ENCODE peak calls at places on chromosomes 7 and 10, in eight cellular contexts. One of them, this sample, is unnamed.

GRCh38 chr7:63070696-63071095 is 928.0 kb upstream of the ZNF722 start:
- DNase-seq in coronary artery: peak; percentile 52
- DNase-seq in kidney epithelial cell: no peak
- DNase-seq in upper lobe of right lung: no peak
- DNase-seq in CD8-positive, alpha-beta memory T cell: no peak
- DNase-seq in bronchial epithelial cell: no peak
- DNase-seq in GM23338: no peak
- DNase-seq in CD4-positive, CD25-positive, alpha-beta regulatory T cell: no peak
- DNase-seq in this sample: peak; percentile 78

GRCh38 chr10:80530251-80530650 is 7.5 kb upstream of the SH2D4B start:
- DNase-seq in coronary artery: no peak
- DNase-seq in kidney epithelial cell: no peak
- DNase-seq in upper lobe of right lung: no peak
- DNase-seq in CD8-positive, alpha-beta memory T cell: peak; percentile 10
- DNase-seq in bronchial epithelial cell: peak; percentile 64
- DNase-seq in GM23338: no peak
- DNase-seq in CD4-positive, CD25-positive, alpha-beta regulatory T cell: no peak
- DNase-seq in this sample: no peak

GRCh38 chr10:57964371-57964770 is 303.3 kb downstream of the IPMK start:
- DNase-seq in coronary artery: no peak
- DNase-seq in kidney epithelial cell: peak; percentile 52
- DNase-seq in upper lobe of right lung: no peak
- DNase-seq in CD8-positive, alpha-beta memory T cell: no peak
- DNase-seq in bronchial epithelial cell: peak; percentile 22
- DNase-seq in GM23338: no peak
- DNase-seq in CD4-positive, CD25-positive, alpha-beta regulatory T cell: no peak
- DNase-seq in this sample: no peak

GRCh38 chr7:129781128-129781855 is 169.8 kb downstream of the NRF1 start:
- DNase-seq in coronary artery: no peak
- DNase-seq in kidney epithelial cell: no peak
- DNase-seq in upper lobe of right lung: no peak
- DNase-seq in CD8-positive, alpha-beta memory T cell: no peak
- DNase-seq in bronchial epithelial cell: no peak
- DNase-seq in GM23338: peak; percentile 81
- DNase-seq in CD4-positive, CD25-positive, alpha-beta regulatory T cell: no peak
- DNase-seq in this sample: no peak

GRCh38 chr10:8445353-8445752 is 390.9 kb downstream of the GATA3 start:
- DNase-seq in coronary artery: no peak
- DNase-seq in kidney epithelial cell: no peak
- DNase-seq in upper lobe of right lung: no peak
- DNase-seq in CD8-positive, alpha-beta memory T cell: no peak
- DNase-seq in bronchial epithelial cell: no peak
- DNase-seq in GM23338: no peak
- DNase-seq in CD4-positive, CD25-positive, alpha-beta regulatory T cell: no peak
- DNase-seq in this sample: no peak

GRCh38 chr7:16649196-16649595 is 3.2 kb downstream of the BZW2 start:
- DNase-seq in coronary artery: no peak
- DNase-seq in kidney epithelial cell: no peak
- DNase-seq in upper lobe of right lung: no peak
- DNase-seq in CD8-positive, alpha-beta memory T cell: no peak
- DNase-seq in bronchial epithelial cell: peak; percentile 67
- DNase-seq in GM23338: no peak
- DNase-seq in CD4-positive, CD25-positive, alpha-beta regulatory T cell: no peak
- DNase-seq in this sample: no peak

GRCh38 chr7:135713836-135714470 is 14.0 kb downstream of the SLC13A4 start:
- DNase-seq in coronary artery: no peak
- DNase-seq in kidney epithelial cell: no peak
- DNase-seq in upper lobe of right lung: no peak
- DNase-seq in CD8-positive, alpha-beta memory T cell: no peak
- DNase-seq in bronchial epithelial cell: no peak
- DNase-seq in GM23338: no peak
- DNase-seq in CD4-positive, CD25-positive, alpha-beta regulatory T cell: no peak
- DNase-seq in this sample: no peak

GRCh38 chr10:75019360-75019759 is 92.1 kb upstream of the SAMD8 start:
- DNase-seq in coronary artery: no peak
- DNase-seq in kidney epithelial cell: no peak
- DNase-seq in upper lobe of right lung: no peak
- DNase-seq in CD8-positive, alpha-beta memory T cell: no peak
- DNase-seq in bronchial epithelial cell: peak; percentile 32
- DNase-seq in GM23338: no peak
- DNase-seq in CD4-positive, CD25-positive, alpha-beta regulatory T cell: no peak
- DNase-seq in this sample: no peak

GRCh38 chr7:93957767-93958166 is 36.2 kb downstream of the GNG11 start:
- DNase-seq in coronary artery: no peak
- DNase-seq in kidney epithelial cell: no peak
- DNase-seq in upper lobe of right lung: no peak
- DNase-seq in CD8-positive, alpha-beta memory T cell: no peak
- DNase-seq in bronchial epithelial cell: no peak
- DNase-seq in GM23338: no peak
- DNase-seq in CD4-positive, CD25-positive, alpha-beta regulatory T cell: no peak
- DNase-seq in this sample: no peak

GRCh38 chr7:75840029-75840428 is 26.4 kb upstream of the CCL24 start:
- DNase-seq in coronary artery: no peak
- DNase-seq in kidney epithelial cell: no peak
- DNase-seq in upper lobe of right lung: no peak
- DNase-seq in CD8-positive, alpha-beta memory T cell: no peak
- DNase-seq in bronchial epithelial cell: no peak
- DNase-seq in GM23338: no peak
- DNase-seq in CD4-positive, CD25-positive, alpha-beta regulatory T cell: no peak
- DNase-seq in this sample: no peak

GRCh38 chr10:119652361-119652760 is 1.2 kb downstream of the BAG3 start:
- DNase-seq in coronary artery: no peak
- DNase-seq in kidney epithelial cell: peak; percentile 23
- DNase-seq in upper lobe of right lung: no peak
- DNase-seq in CD8-positive, alpha-beta memory T cell: no peak
- DNase-seq in bronchial epithelial cell: peak; percentile 79
- DNase-seq in GM23338: no peak
- DNase-seq in CD4-positive, CD25-positive, alpha-beta regulatory T cell: no peak
- DNase-seq in this sample: no peak

GRCh38 chr7:44183386-44183785 is 5.9 kb downstream of the GCK start:
- DNase-seq in coronary artery: no peak
- DNase-seq in kidney epithelial cell: no peak
- DNase-seq in upper lobe of right lung: no peak
- DNase-seq in CD8-positive, alpha-beta memory T cell: no peak
- DNase-seq in bronchial epithelial cell: no peak
- DNase-seq in GM23338: no peak
- DNase-seq in CD4-positive, CD25-positive, alpha-beta regulatory T cell: no peak
- DNase-seq in this sample: no peak

GRCh38 chr7:115340828-115341227 is 418.9 kb downstream of the MDFIC start:
- DNase-seq in coronary artery: no peak
- DNase-seq in kidney epithelial cell: peak; percentile 39
- DNase-seq in upper lobe of right lung: no peak
- DNase-seq in CD8-positive, alpha-beta memory T cell: no peak
- DNase-seq in bronchial epithelial cell: peak; percentile 98
- DNase-seq in GM23338: peak; percentile 20
- DNase-seq in CD4-positive, CD25-positive, alpha-beta regulatory T cell: no peak
- DNase-seq in this sample: no peak

GRCh38 chr10:62803993-62804383 is 532 bp upstream of the ADO start:
- DNase-seq in coronary artery: peak; percentile 76
- DNase-seq in kidney epithelial cell: no peak
- DNase-seq in upper lobe of right lung: no peak
- DNase-seq in CD8-positive, alpha-beta memory T cell: no peak
- DNase-seq in bronchial epithelial cell: no peak
- DNase-seq in GM23338: no peak
- DNase-seq in CD4-positive, CD25-positive, alpha-beta regulatory T cell: no peak
- DNase-seq in this sample: no peak

GRCh38 chr7:46908770-46909169 is 673.1 kb downstream of the TNS3 start:
- DNase-seq in coronary artery: no peak
- DNase-seq in kidney epithelial cell: peak; percentile 57
- DNase-seq in upper lobe of right lung: no peak
- DNase-seq in CD8-positive, alpha-beta memory T cell: no peak
- DNase-seq in bronchial epithelial cell: peak; percentile 75
- DNase-seq in GM23338: no peak
- DNase-seq in CD4-positive, CD25-positive, alpha-beta regulatory T cell: no peak
- DNase-seq in this sample: no peak

GRCh38 chr10:76085773-76086570 is 654.5 kb downstream of the LRMDA start:
- DNase-seq in coronary artery: no peak
- DNase-seq in kidney epithelial cell: no peak
- DNase-seq in upper lobe of right lung: no peak
- DNase-seq in CD8-positive, alpha-beta memory T cell: no peak
- DNase-seq in bronchial epithelial cell: no peak
- DNase-seq in GM23338: no peak
- DNase-seq in CD4-positive, CD25-positive, alpha-beta regulatory T cell: no peak
- DNase-seq in this sample: no peak
- H3K4me3 ChIP-seq in coronary artery: peak overlapping the region; percentile 4
- H3K4me3 ChIP-seq in kidney epithelial cell: no peak overlapping the region
- H3K4me3 ChIP-seq in upper lobe of right lung: no peak overlapping the region
- H3K4me3 ChIP-seq in CD8-positive, alpha-beta memory T cell: no peak overlapping the region
- H3K4me3 ChIP-seq in bronchial epithelial cell: no peak overlapping the region
- H3K4me3 ChIP-seq in GM23338: no peak overlapping the region
- H3K4me3 ChIP-seq in CD4-positive, CD25-positive, alpha-beta regulatory T cell: no peak overlapping the region
- H3K4me3 ChIP-seq in this sample: no peak overlapping the region

DNA sequence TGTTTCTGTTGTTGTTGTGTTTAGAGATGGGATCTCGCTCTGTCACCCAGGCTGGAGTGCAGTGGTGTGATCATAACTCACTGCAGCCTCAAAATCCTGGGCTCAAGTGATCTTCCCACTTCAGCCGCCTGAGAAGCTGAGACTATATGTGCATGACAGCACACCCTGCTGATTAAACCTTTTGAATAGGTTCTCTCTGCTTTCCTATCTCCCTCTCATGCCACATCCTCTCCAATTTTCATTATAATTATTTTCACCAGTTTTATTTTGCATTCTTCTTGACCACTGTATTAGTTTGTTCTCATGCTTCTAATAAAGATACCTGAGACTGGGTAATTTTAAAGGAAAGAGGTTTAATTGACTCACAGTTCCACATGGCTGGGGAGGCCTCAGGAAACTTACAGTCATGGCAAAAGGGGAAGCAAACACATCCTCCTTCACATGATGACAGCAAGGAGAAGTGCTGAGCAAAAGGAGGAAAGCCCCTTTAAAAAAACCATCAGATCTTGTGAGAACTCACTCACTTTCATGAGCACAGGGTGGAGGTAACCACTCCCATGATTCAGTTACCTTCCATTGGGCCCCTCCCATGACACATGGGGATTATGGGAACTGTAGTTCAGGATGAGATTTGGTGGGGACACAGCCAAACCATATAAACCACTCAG is 12.9 kb downstream of the AGK start:
- DNase-seq in coronary artery: no peak
- DNase-seq in kidney epithelial cell: no peak
- DNase-seq in upper lobe of right lung: no peak
- DNase-seq in CD8-positive, alpha-beta memory T cell: no peak
- DNase-seq in bronchial epithelial cell: no peak
- DNase-seq in GM23338: peak; percentile 71
- DNase-seq in CD4-positive, CD25-positive, alpha-beta regulatory T cell: no peak
- DNase-seq in this sample: no peak
- H3K4me3 ChIP-seq in coronary artery: no peak overlapping the region
- H3K4me3 ChIP-seq in kidney epithelial cell: no peak overlapping the region
- H3K4me3 ChIP-seq in upper lobe of right lung: no peak overlapping the region
- H3K4me3 ChIP-seq in CD8-positive, alpha-beta memory T cell: no peak overlapping the region
- H3K4me3 ChIP-seq in bronchial epithelial cell: no peak overlapping the region
- H3K4me3 ChIP-seq in GM23338: no peak overlapping the region
- H3K4me3 ChIP-seq in CD4-positive, CD25-positive, alpha-beta regulatory T cell: no peak overlapping the region
- H3K4me3 ChIP-seq in this sample: no peak overlapping the region

GRCh38 chr7:158430308-158431034 is 157.2 kb downstream of the PTPRN2 start:
- DNase-seq in coronary artery: no peak
- DNase-seq in kidney epithelial cell: no peak
- DNase-seq in upper lobe of right lung: no peak
- DNase-seq in CD8-positive, alpha-beta memory T cell: no peak
- DNase-seq in bronchial epithelial cell: no peak
- DNase-seq in GM23338: no peak
- DNase-seq in CD4-positive, CD25-positive, alpha-beta regulatory T cell: no peak
- DNase-seq in this sample: no peak

GRCh38 chr7:158428842-158429753 is 158.5 kb downstream of the PTPRN2 start:
- DNase-seq in coronary artery: peak; percentile 64
- DNase-seq in kidney epithelial cell: no peak
- DNase-seq in upper lobe of right lung: peak; percentile 30
- DNase-seq in CD8-positive, alpha-beta memory T cell: no peak
- DNase-seq in bronchial epithelial cell: no peak
- DNase-seq in GM23338: no peak
- DNase-seq in CD4-positive, CD25-positive, alpha-beta regulatory T cell: no peak
- DNase-seq in this sample: no peak

GRCh38 chr7:158431055-158431940 is 156.3 kb downstream of the PTPRN2 start:
- DNase-seq in coronary artery: no peak
- DNase-seq in kidney epithelial cell: no peak
- DNase-seq in upper lobe of right lung: no peak
- DNase-seq in CD8-positive, alpha-beta memory T cell: no peak
- DNase-seq in bronchial epithelial cell: no peak
- DNase-seq in GM23338: no peak
- DNase-seq in CD4-positive, CD25-positive, alpha-beta regulatory T cell: no peak
- DNase-seq in this sample: no peak

GRCh38 chr7:158432369-158433270 is 155.0 kb downstream of the PTPRN2 start:
- DNase-seq in coronary artery: no peak
- DNase-seq in kidney epithelial cell: peak; percentile 76
- DNase-seq in upper lobe of right lung: peak; percentile 76
- DNase-seq in CD8-positive, alpha-beta memory T cell: no peak
- DNase-seq in bronchial epithelial cell: peak; percentile 99
- DNase-seq in GM23338: no peak
- DNase-seq in CD4-positive, CD25-positive, alpha-beta regulatory T cell: no peak
- DNase-seq in this sample: no peak

DNA sequence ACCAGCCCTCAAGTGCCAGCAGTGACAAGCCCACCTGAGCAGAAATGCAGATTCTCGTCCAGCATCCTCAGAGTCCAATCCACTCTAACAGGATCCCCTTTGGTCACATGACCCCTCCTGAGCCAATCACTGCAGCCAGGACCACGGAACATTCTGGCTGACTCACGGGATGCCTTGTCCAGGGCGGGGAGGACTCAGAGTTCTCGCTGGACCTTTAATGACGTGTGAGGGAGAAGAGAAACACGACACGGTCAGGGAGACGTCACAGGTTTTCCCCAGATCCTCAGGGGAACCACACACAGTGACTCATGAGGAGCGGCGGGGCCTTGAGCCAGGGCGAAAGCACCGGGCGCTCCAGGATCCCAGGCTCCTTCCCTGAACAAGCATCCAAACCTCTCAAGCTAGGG is 155.7 kb downstream of the PTPRN2 start:
- DNase-seq in coronary artery: peak; percentile 82
- DNase-seq in kidney epithelial cell: peak; percentile 73
- DNase-seq in upper lobe of right lung: peak; percentile 73
- DNase-seq in CD8-positive, alpha-beta memory T cell: no peak
- DNase-seq in bronchial epithelial cell: peak; percentile 99
- DNase-seq in GM23338: no peak
- DNase-seq in CD4-positive, CD25-positive, alpha-beta regulatory T cell: no peak
- DNase-seq in this sample: no peak
- H3K4me3 ChIP-seq in coronary artery: no peak overlapping the region
- H3K4me3 ChIP-seq in kidney epithelial cell: no peak overlapping the region
- H3K4me3 ChIP-seq in upper lobe of right lung: no peak overlapping the region
- H3K4me3 ChIP-seq in CD8-positive, alpha-beta memory T cell: no peak overlapping the region
- H3K4me3 ChIP-seq in bronchial epithelial cell: no peak overlapping the region
- H3K4me3 ChIP-seq in GM23338: no peak overlapping the region
- H3K4me3 ChIP-seq in CD4-positive, CD25-positive, alpha-beta regulatory T cell: no peak overlapping the region
- H3K4me3 ChIP-seq in this sample: peak overlapping the region; percentile 17

GRCh38 chr10:24259365-24260125 is 50.6 kb downstream of the KIAA1217 start:
- DNase-seq in coronary artery: no peak
- DNase-seq in kidney epithelial cell: no peak
- DNase-seq in upper lobe of right lung: no peak
- DNase-seq in CD8-positive, alpha-beta memory T cell: no peak
- DNase-seq in bronchial epithelial cell: peak; percentile 59
- DNase-seq in GM23338: no peak
- DNase-seq in CD4-positive, CD25-positive, alpha-beta regulatory T cell: no peak
- DNase-seq in this sample: no peak

GRCh38 chr10:24261627-24262026 is 52.7 kb downstream of the KIAA1217 start:
- DNase-seq in coronary artery: no peak
- DNase-seq in kidney epithelial cell: no peak
- DNase-seq in upper lobe of right lung: no peak
- DNase-seq in CD8-positive, alpha-beta memory T cell: no peak
- DNase-seq in bronchial epithelial cell: no peak
- DNase-seq in GM23338: no peak
- DNase-seq in CD4-positive, CD25-positive, alpha-beta regulatory T cell: no peak
- DNase-seq in this sample: no peak

GRCh38 chr10:24257588-24257987 is 48.6 kb downstream of the KIAA1217 start:
- DNase-seq in coronary artery: no peak
- DNase-seq in kidney epithelial cell: no peak
- DNase-seq in upper lobe of right lung: no peak
- DNase-seq in CD8-positive, alpha-beta memory T cell: no peak
- DNase-seq in bronchial epithelial cell: no peak
- DNase-seq in GM23338: no peak
- DNase-seq in CD4-positive, CD25-positive, alpha-beta regulatory T cell: no peak
- DNase-seq in this sample: no peak

GRCh38 chr10:24262929-24263653 is 54.2 kb downstream of the KIAA1217 start:
- DNase-seq in coronary artery: no peak
- DNase-seq in kidney epithelial cell: no peak
- DNase-seq in upper lobe of right lung: no peak
- DNase-seq in CD8-positive, alpha-beta memory T cell: no peak
- DNase-seq in bronchial epithelial cell: no peak
- DNase-seq in GM23338: no peak
- DNase-seq in CD4-positive, CD25-positive, alpha-beta regulatory T cell: no peak
- DNase-seq in this sample: no peak
- H3K4me3 ChIP-seq in coronary artery: no peak overlapping the region
- H3K4me3 ChIP-seq in kidney epithelial cell: no peak overlapping the region
- H3K4me3 ChIP-seq in upper lobe of right lung: no peak overlapping the region
- H3K4me3 ChIP-seq in CD8-positive, alpha-beta memory T cell: no peak overlapping the region
- H3K4me3 ChIP-seq in bronchial epithelial cell: no peak overlapping the region
- H3K4me3 ChIP-seq in GM23338: no peak overlapping the region
- H3K4me3 ChIP-seq in CD4-positive, CD25-positive, alpha-beta regulatory T cell: no peak overlapping the region
- H3K4me3 ChIP-seq in this sample: no peak overlapping the region